ENCODE peak calls at places on chromosomes 12 and 14, in four cellular contexts. M is fibroblast of mammary gland, X is fibroblast of pulmonary artery, G is endothelial cell of umbilical vein. J is an unnamed sample.

GRCh38 chr14:42480235-42480634 is 873.6 kb downstream of the LRFN5 start:
- DNase-seq in G (no peak), X (no peak), M (no peak), J (no peak)

GRCh38 chr12:94109154-94109553 is 39.2 kb upstream of the PLXNC1 start:
- DNase-seq in G (no peak), X (peak; percentile 29), M (peak; percentile 81), J (no peak)

GRCh38 chr14:61573748-61574513 is 121.4 kb upstream of the HIF1A start:
- DNase-seq in M (peak; percentile 73), G (no peak), X (peak; percentile 72), J (peak; percentile 94)

GRCh38 chr14:61218765-61219164 is 62.4 kb downstream of the TMEM30B start:
- DNase-seq in G (no peak), X (no peak), M (peak; percentile 83), J (no peak)

GRCh38 chr12:117861691-117862090 is 107.1 kb downstream of the KSR2 start:
- DNase-seq in X (no peak), M (no peak), G (no peak), J (no peak)

GRCh38 chr14:102544745-102545460 is 35.3 kb upstream of the ANKRD9 start:
- DNase-seq in X (no peak), M (no peak), G (no peak), J (no peak)

GRCh38 chr12:109753054-109753401 is 39.4 kb downstream of the FAM222A start:
- DNase-seq in M (no peak), X (no peak), G (no peak), J (no peak)

GRCh38 chr14:76926521-76927251 is 100.5 kb downstream of the LRRC74A start:
- DNase-seq in G (no peak), X (peak; percentile 78), M (peak; percentile 72), J (no peak)

GRCh38 chr12:122206976-122207375 is 3.5 kb downstream of the B3GNT4 start:
- DNase-seq in M (no peak), G (no peak), X (no peak), J (no peak)

GRCh38 chr12:130710733-130711080 is 5.4 kb downstream of the RIMBP2 start:
- DNase-seq in M (no peak), X (no peak), G (no peak), J (no peak)

GRCh38 chr12:130708648-130709047 is 7.5 kb downstream of the RIMBP2 start:
- DNase-seq in M (no peak), G (no peak), X (no peak), J (no peak)

GRCh38 chr12:130711751-130712150 is 4.3 kb downstream of the RIMBP2 start:
- DNase-seq in M (no peak), G (no peak), X (no peak), J (no peak)

GRCh38 chr12:130709151-130710000 is 6.7 kb downstream of the RIMBP2 start:
- DNase-seq in M (no peak), G (no peak), X (no peak), J (no peak)

DNA sequence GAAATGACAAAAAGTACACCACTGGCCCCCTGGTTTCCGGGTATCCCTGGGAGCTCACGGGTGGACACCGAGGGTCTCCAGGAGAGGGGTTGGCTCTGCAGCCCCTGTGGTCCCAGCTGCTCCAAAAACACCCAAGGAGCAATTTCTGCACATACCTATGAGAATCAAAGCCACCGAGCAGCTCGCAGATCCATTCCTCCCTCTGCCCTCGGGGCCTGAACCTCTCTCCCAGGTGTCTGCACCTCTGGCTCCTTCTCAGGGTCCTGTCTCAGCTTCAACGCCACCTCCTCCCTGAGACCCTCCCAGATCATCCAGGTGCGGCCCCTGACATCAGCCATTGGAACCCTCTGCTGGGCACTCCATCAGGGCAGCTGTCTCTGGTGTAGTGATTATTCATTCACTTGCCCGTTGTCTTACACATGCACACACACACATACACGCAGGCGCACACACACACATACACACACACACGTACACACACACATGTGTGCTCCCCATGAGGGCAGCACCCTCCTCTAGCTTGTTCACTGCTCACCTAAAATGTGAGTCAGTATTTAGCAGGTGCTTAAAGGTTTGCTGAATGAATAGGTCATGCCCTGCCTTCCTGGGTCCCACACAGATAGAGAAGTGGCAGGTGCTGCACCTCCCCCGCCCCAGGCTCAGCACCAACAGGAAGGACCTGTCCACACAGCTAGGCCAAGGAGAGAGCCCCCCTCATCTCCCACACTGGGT is 5.9 kb downstream of the RIMBP2 start:
- DNase-seq in X (no peak), G (no peak), M (no peak), J (no peak)
- H3K4me3 ChIP-seq in X (no peak overlapping the region), G (no peak overlapping the region), M (no peak overlapping the region), J (no peak overlapping the region)

GRCh38 chr12:21939435-21939834 is 1.8 kb downstream of the ABCC9 start:
- DNase-seq in X (no peak), G (no peak), M (no peak), J (no peak)
- H3K4me3 ChIP-seq in X (no peak overlapping the region), G (no peak overlapping the region), M (no peak overlapping the region), J (no peak overlapping the region)

GRCh38 chr12:124451637-124452243 is 115.7 kb downstream of the NCOR2 start:
- DNase-seq in X (no peak), M (no peak), G (no peak), J (no peak)

GRCh38 chr12:124451016-124451415 is 116.4 kb downstream of the NCOR2 start:
- DNase-seq in X (no peak), M (no peak), G (no peak), J (no peak)

GRCh38 chr12:124453419-124454351 is 113.7 kb downstream of the NCOR2 start:
- DNase-seq in M (peak; percentile 52), X (peak; percentile 50), G (peak; percentile 80), J (peak; percentile 21)

GRCh38 chr12:124454352-124454725 is 113.1 kb downstream of the NCOR2 start:
- DNase-seq in X (no peak), M (no peak), G (no peak), J (no peak)

GRCh38 chr12:124452576-124453391 is 114.6 kb downstream of the NCOR2 start:
- DNase-seq in M (no peak), X (no peak), G (no peak), J (no peak)
- H3K4me3 ChIP-seq in M (no peak overlapping the region), X (no peak overlapping the region), G (no peak overlapping the region), J (no peak overlapping the region)

GRCh38 chr14:89721330-89721729 is 233.2 kb downstream of the EFCAB11 start:
- DNase-seq in M (no peak), G (no peak), X (no peak), J (no peak)
- H3K4me3 ChIP-seq in M (no peak overlapping the region), G (no peak overlapping the region), X (no peak overlapping the region), J (no peak overlapping the region)

GRCh38 chr12:93041416-93041815 is 112.3 kb upstream of the EEA1 start:
- DNase-seq in X (no peak), M (no peak), G (no peak), J (no peak)
- H3K4me3 ChIP-seq in X (no peak overlapping the region), M (no peak overlapping the region), G (no peak overlapping the region), J (no peak overlapping the region)

DNA sequence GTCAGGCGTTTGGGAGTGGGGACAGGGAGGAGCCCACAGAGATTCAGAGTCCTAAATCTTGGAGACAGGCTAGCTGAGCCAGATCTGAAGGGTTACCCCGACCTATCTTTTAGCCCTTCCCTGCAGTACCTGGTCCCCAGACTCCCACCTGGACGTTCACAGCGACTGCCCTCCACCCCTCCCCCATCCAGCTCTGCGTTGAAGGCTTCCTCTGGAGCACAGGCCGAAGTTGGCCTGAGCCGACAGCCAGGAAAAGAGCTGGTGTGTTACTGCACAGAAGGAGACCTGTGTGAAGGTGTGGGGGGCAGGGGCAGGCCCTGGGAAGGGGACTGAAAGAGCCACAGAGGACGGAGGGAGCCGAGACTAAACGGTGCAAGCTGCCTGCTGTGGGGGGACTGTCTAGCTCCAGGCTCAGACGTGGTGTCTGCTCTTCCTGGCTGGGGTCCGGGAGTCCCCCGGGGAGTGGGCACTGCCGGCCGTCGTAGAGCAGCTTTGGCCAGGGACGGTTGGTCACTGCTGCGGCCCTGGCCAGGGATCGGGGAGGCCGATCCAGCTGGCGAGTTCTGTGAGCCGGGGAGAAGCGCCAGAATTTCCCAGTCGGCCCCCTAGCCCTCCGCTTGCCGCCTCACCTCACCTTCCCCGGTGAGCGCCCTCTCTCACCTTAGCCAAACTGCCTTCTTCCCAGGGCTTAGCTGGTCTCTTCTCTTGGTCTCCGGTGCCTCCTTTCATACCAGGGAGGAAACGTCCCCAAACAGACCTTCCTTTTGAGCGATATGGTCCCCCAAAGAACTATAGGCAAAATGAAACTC is 869 bp upstream of the COL2A1 start:
- DNase-seq in X (no peak), M (no peak), G (no peak), J (no peak)
- H3K4me3 ChIP-seq in X (no peak overlapping the region), M (no peak overlapping the region), G (no peak overlapping the region), J (no peak overlapping the region)

GRCh38 chr12:112446008-112446725 is 27.4 kb downstream of the PTPN11 start:
- DNase-seq in G (no peak), M (no peak), X (no peak), J (no peak)

GRCh38 chr12:112447106-112447505 is 28.4 kb downstream of the PTPN11 start:
- DNase-seq in M (no peak), X (no peak), G (peak; percentile 9), J (no peak)

GRCh38 chr12:112456029-112456428 is 37.3 kb downstream of the PTPN11 start:
- DNase-seq in M (no peak), X (no peak), G (no peak), J (no peak)

GRCh38 chr12:112450725-112451124 is 32.0 kb downstream of the PTPN11 start:
- DNase-seq in G (no peak), M (no peak), X (no peak), J (no peak)
- H3K4me3 ChIP-seq in G (no peak overlapping the region), M (no peak overlapping the region), X (no peak overlapping the region), J (no peak overlapping the region)